ENCODE peak calls at places on chromosomes 2 and 18, in ten cellular contexts. Z is RKO; S is T-helper 9 cell; F is GM12865; H is fibroblast of pulmonary artery; U is SK-MEL-5; X is EL; C is stimulated activated CD4-positive, alpha-beta T cell treated with anti-CD3 and anti-CD28 coated beads, TNF-alpha, amount 100 ng/mL, for 4 hours; V is G401; P is GDM1. J is an unnamed sample.

GRCh38 chr2:206154197-206154596 is 5.0 kb downstream of the NDUFS1 start:
- DNase-seq in U (peak), X (no peak), Z (peak), H (peak), P (no peak), F (peak), C (no peak), V (peak), S (no peak), J (no peak)

GRCh38 chr18:39380823-39381222 is 1815.2 kb upstream of the CELF4 start:
- DNase-seq in H (no peak), U (no peak), V (no peak), P (no peak), F (no peak), S (no peak), X (no peak), C (no peak), Z (no peak), J (no peak)

GRCh38 chr2:163155279-163155883 is 316.8 kb upstream of the KCNH7 start:
- DNase-seq in Z (peak), S (no peak), U (peak), P (no peak), F (peak), C (no peak), V (peak), H (peak), X (peak), J (no peak)

GRCh38 chr2:19046986-19047780 is 311.2 kb downstream of the OSR1 start:
- DNase-seq in U (peak), C (no peak), S (no peak), F (peak), Z (no peak), X (peak), V (peak), P (no peak), H (peak), J (no peak)

GRCh38 chr2:153870308-153870707 is 1.4 kb upstream of the GALNT13 start:
- DNase-seq in U (peak), P (no peak), V (peak), X (no peak), Z (no peak), C (no peak), S (no peak), F (no peak), H (no peak), J (no peak)

GRCh38 chr2:86383844-86384243 is 46.4 kb upstream of the REEP1 start:
- DNase-seq in F (no peak), Z (no peak), P (no peak), X (peak), S (no peak), U (no peak), V (no peak), H (peak), C (no peak), J (no peak)

GRCh38 chr18:60070631-60071030 is 170.8 kb downstream of the PMAIP1 start:
- DNase-seq in V (no peak), S (no peak), X (peak), Z (no peak), U (no peak), H (no peak), F (peak), C (no peak), P (no peak), J (no peak)

GRCh38 chr2:28329184-28329583 is 63.5 kb upstream of the FOSL2 start:
- DNase-seq in V (no peak), X (no peak), U (no peak), H (no peak), P (no peak), S (no peak), F (no peak), C (no peak), Z (no peak), J (no peak)

GRCh38 chr2:240730506-240731326 is 39.0 kb downstream of the AQP12A start:
- DNase-seq in U (peak), F (no peak), H (no peak), S (no peak), X (no peak), P (no peak), V (peak), C (no peak), Z (no peak), J (no peak)

GRCh38 chr2:207205173-207205957 is 39.6 kb upstream of the KLF7 start:
- DNase-seq in F (no peak), Z (no peak), X (no peak), P (no peak), S (no peak), H (no peak), U (no peak), C (no peak), V (no peak), J (no peak)

GRCh38 chr2:14960686-14961324 is 328.3 kb downstream of the LRATD1 start:
- DNase-seq in X (no peak), H (no peak), V (no peak), F (no peak), P (no peak), S (no peak), U (no peak), Z (peak), C (no peak), J (no peak)

GRCh38 chr2:175431054-175431780 is 249.7 kb upstream of the ATP5MC3 start:
- DNase-seq in F (no peak), U (no peak), Z (no peak), X (no peak), S (no peak), V (no peak), P (no peak), C (no peak), H (no peak), J (no peak)

GRCh38 chr2:95091885-95092555 is 29.6 kb downstream of the MRPS5 start:
- DNase-seq in Z (no peak), H (no peak), U (no peak), C (no peak), X (no peak), F (no peak), V (no peak), S (no peak), P (no peak), J (no peak)

GRCh38 chr18:74534981-74535649 is 815 bp downstream of the CNDP1 start:
- DNase-seq in Z (no peak), C (no peak), P (no peak), H (no peak), X (no peak), F (peak), V (no peak), S (no peak), U (no peak), J (no peak)

GRCh38 chr2:237861-238260 is 26.0 kb downstream of the SH3YL1 start:
- DNase-seq in X (no peak), P (no peak), F (no peak), Z (no peak), H (no peak), V (no peak), S (no peak), U (no peak), C (no peak), J (no peak)

GRCh38 chr2:58484629-58485028 is 243.5 kb upstream of the FANCL start:
- DNase-seq in X (no peak), F (no peak), U (no peak), V (no peak), S (no peak), C (no peak), Z (no peak), H (no peak), P (no peak), J (no peak)

GRCh38 chr2:120052597-120052996 is 39.7 kb downstream of the EPB41L5 start:
- DNase-seq in Z (no peak), U (no peak), H (peak), S (no peak), V (no peak), P (no peak), C (no peak), X (peak), F (no peak), J (no peak)

GRCh38 chr18:42178381-42179080 is 223.5 kb downstream of the PIK3C3 start:
- DNase-seq in V (peak), X (no peak), F (no peak), H (no peak), S (no peak), Z (no peak), C (no peak), P (no peak), U (no peak), J (no peak)

GRCh38 chr2:62539892-62540785 is 34.1 kb upstream of the TMEM17 start:
- DNase-seq in X (peak), U (no peak), Z (no peak), C (no peak), V (no peak), S (no peak), F (no peak), P (no peak), H (no peak), J (no peak)

GRCh38 chr18:76943542-76944339 is 121.4 kb downstream of the ZNF236 start:
- DNase-seq in H (peak), X (peak), S (no peak), F (no peak), C (no peak), V (no peak), U (no peak), Z (no peak), P (no peak), J (no peak)

GRCh38 chr2:43224571-43225092 is 1.8 kb downstream of the ZFP36L2 start:
- DNase-seq in U (peak), V (no peak), P (no peak), C (no peak), S (peak), F (peak), Z (peak), H (peak), X (peak), J (no peak)

GRCh38 chr2:234919711-234920110 is 32.1 kb upstream of the SH3BP4 start:
- DNase-seq in V (no peak), S (no peak), F (no peak), H (no peak), Z (peak), P (no peak), X (peak), C (no peak), U (no peak), J (no peak)

GRCh38 chr2:23478933-23479683 is 94.1 kb downstream of the KLHL29 start:
- DNase-seq in C (no peak), Z (no peak), F (no peak), P (no peak), V (no peak), U (no peak), X (no peak), S (no peak), H (no peak), J (no peak)

GRCh38 chr2:113891265-113891959 is 1.5 kb downstream of the ACTR3 start:
- DNase-seq in S (no peak), F (no peak), C (no peak), V (no peak), H (peak), X (peak), Z (peak), P (no peak), U (no peak), J (no peak)

GRCh38 chr2:219215871-219216536 is 2.8 kb downstream of the ABCB6 start:
- DNase-seq in X (no peak), U (no peak), H (no peak), C (no peak), Z (no peak), S (no peak), P (no peak), V (no peak), F (no peak), J (no peak)

GRCh38 chr2:16744521-16744920 is 78.9 kb upstream of the CYRIA start:
- DNase-seq in H (no peak), V (peak), Z (no peak), P (no peak), S (no peak), U (no peak), C (no peak), X (no peak), F (no peak), J (no peak)

GRCh38 chr2:216339456-216340279 is 32.6 kb downstream of the MARCHF4 start:
- DNase-seq in Z (no peak), U (no peak), F (no peak), X (peak), S (no peak), P (no peak), H (peak), C (no peak), V (peak), J (no peak)